ENCODE peak calls at places on chromosomes 12 and 14, in ten cellular contexts. S is psoas muscle, P is IMR-90, F is midbrain, N is coronary artery, E is NCI-H2081 treated with DMSO at 0.1 percent for 48 hours, W is left ventricle myocardium superior, R is AG10803, I is ELF-1, A is cerebellar cortex. H is an unnamed sample.

GRCh38 chr12:67720383-67720856 is 71.9 kb downstream of the DYRK2 start:
- DNase-seq in S (peak; percentile 19), A (no peak), W (peak; percentile 34), P (peak; percentile 76), R (peak; percentile 83), F (peak; percentile 2), N (no peak), I (no peak), E (no peak), H (peak; percentile 68)

GRCh38 chr12:107990325-107990724 is 138.8 kb upstream of the WSCD2 start:
- DNase-seq in P (no peak), S (peak; percentile 13), W (peak; percentile 28), F (no peak), E (no peak), A (peak; percentile 59), R (no peak), N (no peak), I (peak; percentile 66), H (peak; percentile 7)

GRCh38 chr12:131274906-131275305 is 321.2 kb downstream of the ADGRD1 start:
- DNase-seq in A (no peak), I (no peak), W (peak; percentile 12), N (no peak), R (no peak), F (no peak), P (no peak), E (no peak), S (no peak), H (no peak)

GRCh38 chr12:29241821-29242591 is 92.9 kb downstream of the FAR2 start:
- DNase-seq in I (peak; percentile 4), S (no peak), F (peak; percentile 23), R (peak; percentile 80), P (peak; percentile 80), E (no peak), A (peak; percentile 50), N (no peak), W (no peak), H (peak; percentile 86)

GRCh38 chr14:103721334-103722120 is 5.9 kb downstream of the ZFYVE21 start:
- DNase-seq in E (no peak), I (no peak), W (no peak), P (peak; percentile 47), N (no peak), R (no peak), F (no peak), S (peak; percentile 61), A (no peak), H (no peak)

GRCh38 chr12:51388066-51388799 is 3.0 kb downstream of the GALNT6 start:
- DNase-seq in I (peak; percentile 95), A (peak; percentile 48), N (no peak), P (peak; percentile 60), E (no peak), R (peak; percentile 81), S (no peak), W (no peak), F (peak; percentile 40), H (peak; percentile 39)

GRCh38 chr14:95488376-95489162 is 27.9 kb downstream of the SYNE3 start:
- DNase-seq in I (no peak), W (peak; percentile 61), R (peak; percentile 67), E (no peak), A (no peak), P (peak; percentile 27), N (no peak), S (peak; percentile 60), F (peak; percentile 72), H (no peak)

GRCh38 chr14:92577321-92577742 is 63.8 kb downstream of the RIN3 start:
- DNase-seq in P (no peak), I (no peak), N (no peak), A (no peak), S (no peak), R (no peak), E (no peak), W (no peak), F (no peak), H (no peak)

GRCh38 chr12:9707864-9708808 is 24.8 kb downstream of the CLECL1 start:
- DNase-seq in I (peak; percentile 54), A (peak; percentile 31), F (peak; percentile 59), W (no peak), P (peak; percentile 65), S (peak; percentile 28), N (no peak), R (peak; percentile 58), E (no peak), H (peak; percentile 76)

GRCh38 chr12:101064721-101065120 is 145.3 kb downstream of the SLC5A8 start:
- DNase-seq in N (no peak), I (no peak), A (no peak), W (no peak), F (no peak), P (no peak), S (no peak), E (no peak), R (no peak), H (no peak)

GRCh38 chr12:26841085-26841484 is 8.1 kb upstream of the ITPR2 start:
- DNase-seq in W (no peak), E (no peak), R (no peak), P (no peak), F (no peak), N (no peak), I (no peak), S (no peak), A (no peak), H (no peak)